ENCODE peak calls at places on chromosomes 16 and 17, in seven cellular contexts. H is neural progenitor cell; O is CD8-positive, alpha-beta memory T cell; L is tibial artery; B is mammary epithelial cell; V is cardiac muscle cell; G is CD4-positive, alpha-beta memory T cell. E is an unnamed sample.

GRCh38 chr16:82891918-82892317 is 265.1 kb downstream of the CDH13 start:
- DNase-seq in O (no peak), H (no peak), L (no peak), V (no peak), B (peak; percentile 12), G (no peak), E (no peak)

GRCh38 chr17:70138309-70138865 is 30.9 kb upstream of the KCNJ2 start:
- DNase-seq in V (no peak), H (no peak), L (no peak), O (no peak), B (no peak), G (no peak), E (no peak)

GRCh38 chr16:2121853-2122252 is 13.8 kb downstream of the PKD1 start:
- DNase-seq in G (no peak), L (peak; percentile 87), H (no peak), V (no peak), O (no peak), B (peak; percentile 40), E (peak; percentile 59)

GRCh38 chr16:49663081-49664057 is 192.5 kb downstream of the ZNF423 start:
- DNase-seq in V (no peak), O (no peak), B (no peak), G (no peak), H (no peak), L (peak; percentile 68), E (peak; percentile 71)

GRCh38 chr16:87216148-87216823 is 100.9 kb downstream of the C16orf95 start:
- DNase-seq in H (no peak), L (peak; percentile 48), G (no peak), O (no peak), B (no peak), V (no peak), E (no peak)

GRCh38 chr17:73439597-73439996 is 127.8 kb upstream of the CDC42EP4 start:
- DNase-seq in V (no peak), O (no peak), B (no peak), H (no peak), G (no peak), L (no peak), E (no peak)

GRCh38 chr17:8807070-8807550 is 7.9 kb upstream of the MFSD6L start:
- DNase-seq in V (no peak), G (no peak), H (no peak), B (no peak), O (no peak), L (no peak), E (no peak)

GRCh38 chr17:57761887-57762286 is 16.8 kb upstream of the CCDC182 start:
- DNase-seq in B (no peak), G (no peak), H (peak; percentile 72), V (no peak), L (no peak), O (no peak), E (no peak)

DNA sequence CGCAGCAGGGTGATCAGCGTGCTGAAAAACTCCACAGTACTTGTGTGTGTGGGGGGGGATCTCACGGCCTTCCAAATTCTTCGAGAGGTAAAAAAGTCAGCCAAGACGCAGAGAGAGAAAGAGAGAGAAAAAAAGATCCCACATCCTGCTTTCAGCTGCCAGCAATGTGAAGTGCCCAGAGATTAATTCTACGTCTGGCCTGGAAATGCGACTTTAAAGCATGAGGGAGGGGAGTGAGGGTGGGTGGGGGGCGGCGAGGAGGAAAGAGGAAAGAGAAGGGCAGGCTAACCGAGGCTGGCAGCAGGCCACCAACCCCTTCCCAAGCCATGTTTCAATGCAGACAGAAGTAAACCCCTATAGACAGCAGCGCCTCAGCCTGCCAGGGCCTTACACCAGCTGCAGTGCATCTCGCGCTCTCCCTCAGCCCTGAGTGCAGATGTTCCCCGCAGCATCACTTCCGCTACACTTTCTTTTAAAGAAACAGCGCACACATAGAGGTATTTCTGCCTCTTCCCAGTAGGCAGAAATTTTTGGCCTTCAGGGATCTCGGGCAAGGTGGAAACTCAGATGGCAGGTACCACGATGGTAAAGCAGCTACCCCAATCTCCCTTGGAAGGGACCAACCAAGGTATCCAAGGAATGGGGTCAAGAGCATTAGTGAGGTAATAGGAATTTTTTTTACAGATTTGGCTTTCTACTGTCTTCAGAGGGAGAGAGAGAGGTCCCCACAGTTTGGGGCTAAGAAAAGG is 87.8 kb downstream of the SMG6 start:
- DNase-seq in H (peak; percentile 60), B (no peak), L (no peak), G (peak; percentile 78), V (peak; percentile 59), O (peak; percentile 84), E (peak; percentile 75)
- H3K4me3 ChIP-seq in H (no peak overlapping the region), B (no peak overlapping the region), L (peak overlapping the region; percentile 23), G (peak overlapping the region; percentile 45), V (peak overlapping the region; percentile 1), O (peak overlapping the region; percentile 42), E (peak overlapping the region; percentile 40)

DNA sequence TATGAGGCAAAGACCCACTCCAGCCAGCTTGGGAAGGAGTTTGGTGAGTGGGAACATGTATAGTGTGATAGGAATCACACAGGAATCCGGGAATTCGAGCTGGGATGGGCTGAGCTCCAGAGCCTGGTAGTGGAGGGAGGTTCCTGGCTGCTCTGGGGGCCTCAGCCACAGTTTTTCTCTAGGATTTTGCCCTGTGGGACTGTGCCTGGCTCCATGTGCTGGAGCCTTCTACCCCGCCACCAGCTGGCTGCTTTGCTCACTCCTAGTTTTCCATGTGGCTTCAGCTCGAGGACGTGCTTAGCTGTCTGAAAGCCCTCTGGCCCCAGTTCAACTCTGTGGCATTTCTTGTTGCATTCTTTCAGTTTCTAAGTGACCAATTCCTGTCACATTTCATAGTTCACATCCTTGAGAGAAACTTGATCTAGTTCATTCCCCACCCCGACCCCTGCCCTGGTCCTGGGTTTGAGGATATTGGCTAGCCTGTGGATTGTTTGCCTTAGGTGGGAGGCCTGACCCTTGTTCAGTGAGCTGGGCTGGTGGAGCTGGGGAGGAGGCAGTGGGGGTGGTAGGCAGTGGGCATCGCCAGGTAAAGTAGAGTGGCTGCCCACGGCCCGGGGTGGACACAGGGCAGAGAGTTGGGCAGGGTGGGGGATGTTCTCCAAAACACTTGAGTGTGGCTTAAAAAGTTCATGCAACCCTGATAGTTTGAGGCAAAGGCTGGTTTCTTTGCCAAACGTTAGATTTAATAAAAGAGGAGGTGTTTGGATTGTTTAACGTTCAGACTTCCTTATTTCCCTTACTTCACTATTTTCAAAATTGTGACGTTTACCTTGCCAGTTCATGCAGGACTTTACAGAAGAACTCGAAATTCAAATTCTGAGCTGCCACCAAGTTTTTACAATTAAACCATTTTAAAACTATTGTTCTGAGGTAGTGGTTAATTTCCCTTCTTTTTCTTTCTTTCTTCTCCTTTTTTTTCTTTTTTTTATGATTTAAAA is 5.2 kb downstream of the SEC14L1 start:
- DNase-seq in B (no peak), O (no peak), L (peak; percentile 85), H (no peak), V (peak; percentile 77), G (no peak), E (peak; percentile 77)
- H3K4me1 ChIP-seq in B (peaks cover 27% of the 10 kb centered on the region), O (peaks cover 30% of the 10 kb centered on the region), L (no peaks in the 10 kb centered on the region), H (peaks cover 30% of the 10 kb centered on the region), V (peaks cover 45% of the 10 kb centered on the region), G (peaks cover 45% of the 10 kb centered on the region), E (peaks cover 65% of the 10 kb centered on the region)

DNA sequence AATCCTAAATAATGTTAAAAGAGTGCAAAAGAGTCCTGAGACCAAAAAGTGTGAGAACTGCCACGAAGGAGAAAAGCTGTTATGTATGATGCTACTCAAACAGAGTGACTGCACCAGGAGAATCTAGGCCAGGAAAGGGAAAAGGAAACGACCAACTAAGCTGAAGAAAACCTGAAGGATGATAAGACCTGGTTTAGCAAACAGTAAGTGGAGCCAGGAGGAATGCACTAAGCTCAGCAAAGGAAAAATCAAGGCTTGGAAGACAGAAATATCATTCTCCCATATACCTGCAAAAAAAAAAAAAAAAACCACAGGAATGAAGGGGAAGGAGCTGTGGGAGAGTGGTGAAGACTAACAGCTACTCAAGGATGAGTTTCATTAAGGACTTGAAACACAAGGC is 21.1 kb downstream of the CMC2 start:
- DNase-seq in L (no peak), V (no peak), B (no peak), H (no peak), O (no peak), G (no peak), E (no peak)
- H3K27ac ChIP-seq in L (no peak overlapping the region), V (no peak overlapping the region), B (no peak overlapping the region), H (no peak overlapping the region), O (no peak overlapping the region), G (no peak overlapping the region), E (no peak overlapping the region)

DNA sequence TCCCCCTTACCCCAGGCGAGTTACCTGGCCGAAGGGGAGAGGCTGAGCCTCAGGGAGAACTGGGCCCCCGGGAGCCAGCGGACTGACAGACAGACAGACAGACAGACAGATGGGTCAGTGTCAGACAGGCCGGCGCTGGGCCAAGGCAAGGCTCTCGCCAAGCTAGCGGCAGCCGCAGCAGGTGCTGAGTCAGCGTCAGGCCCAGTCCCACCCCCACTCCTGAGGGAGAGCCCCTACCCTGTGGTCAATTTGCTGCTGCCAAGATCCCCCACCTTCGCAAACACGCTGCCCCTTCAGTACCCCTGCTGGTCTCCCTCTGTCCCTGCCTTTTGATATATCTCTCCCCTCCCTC is 1.5 kb downstream of the FGF11 start:
- DNase-seq in G (no peak), H (peak; percentile 66), L (no peak), V (no peak), B (peak; percentile 45), O (no peak), E (peak; percentile 85)
- H3K4me3 ChIP-seq in G (no peak overlapping the region), H (peak overlapping the region; percentile 74), L (no peak overlapping the region), V (peak overlapping the region; percentile 64), B (no peak overlapping the region), O (no peak overlapping the region), E (peak overlapping the region; percentile 72)

GRCh38 chr16:27230562-27230991 is 27.3 kb downstream of the KDM8 start:
- DNase-seq in G (peak; percentile 84), B (no peak), L (no peak), H (no peak), O (peak; percentile 86), V (peak; percentile 25), E (no peak)
- H3K4me1 ChIP-seq in G (peaks cover 69% of the 10 kb centered on the region), B (peaks cover 28% of the 10 kb centered on the region), L (no peaks in the 10 kb centered on the region), H (no peaks in the 10 kb centered on the region), O (peaks cover 63% of the 10 kb centered on the region), V (peaks cover 21% of the 10 kb centered on the region), E (peaks cover 18% of the 10 kb centered on the region)

GRCh38 chr17:64992325-64992802 is 64.2 kb downstream of the GNA13 start:
- DNase-seq in H (no peak), V (no peak), G (no peak), L (no peak), B (peak; percentile 98), O (no peak), E (no peak)

GRCh38 chr17:64993867-64994266 is 62.7 kb downstream of the GNA13 start:
- DNase-seq in B (no peak), O (no peak), H (no peak), V (no peak), L (no peak), G (no peak), E (no peak)

GRCh38 chr17:64994281-64994680 is 62.3 kb downstream of the GNA13 start:
- DNase-seq in V (no peak), G (no peak), B (no peak), O (no peak), H (no peak), L (no peak), E (no peak)

GRCh38 chr17:64994781-64995538 is 61.6 kb downstream of the GNA13 start:
- DNase-seq in H (no peak), G (no peak), V (no peak), O (no peak), B (no peak), L (no peak), E (no peak)

DNA sequence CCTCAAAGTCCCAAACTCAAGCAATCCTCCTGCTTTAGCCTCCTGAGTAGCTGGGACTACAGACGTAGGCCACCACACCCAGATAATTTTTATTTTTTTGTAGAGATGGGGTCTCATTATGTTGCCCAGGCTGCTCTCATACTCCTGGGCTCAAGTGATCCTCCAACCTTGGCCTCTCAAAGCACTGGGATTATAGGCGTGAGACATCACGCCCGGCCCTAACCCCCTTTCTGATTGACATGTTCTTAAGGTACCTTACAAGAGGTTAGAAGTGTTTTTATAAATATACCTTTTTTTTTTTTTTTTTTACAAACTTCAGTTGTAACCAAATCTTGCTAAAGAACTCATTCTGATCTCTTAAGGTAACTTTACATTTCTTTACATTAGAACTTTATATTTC is 64.8 kb downstream of the GNA13 start:
- DNase-seq in V (no peak), L (no peak), H (no peak), G (no peak), B (no peak), O (no peak), E (no peak)
- H3K27ac ChIP-seq in V (no peak overlapping the region), L (no peak overlapping the region), H (no peak overlapping the region), G (no peak overlapping the region), B (peak overlapping the region; percentile 57), O (no peak overlapping the region), E (peak overlapping the region; percentile 97)